ENCODE peak calls at places on chromosome 2, in four cellular contexts. O, E, I and X are unnamed samples. For H3K4me1, the result is how much of the 10 kb centered on the place peaks cover.

GRCh38 chr2:110101911-110102774 is 13.5 kb downstream of the MALL start:
- DNase-seq in O (no peak), I (no peak), E (no peak), X (peak)

GRCh38 chr2:239671471-239671870 is 270.7 kb upstream of the HDAC4 start:
- DNase-seq in I (no peak), E (no peak), O (no peak), X (no peak)

GRCh38 chr2:100603945-100604633 is 41.3 kb downstream of the PDCL3 start:
- DNase-seq in I (no peak), O (no peak), E (no peak), X (no peak)

GRCh38 chr2:174697267-174697666 is 67.0 kb downstream of the CHRNA1 start:
- DNase-seq in E (peak), O (no peak), I (no peak), X (no peak)

GRCh38 chr2:218343591-218343990 is 13.1 kb upstream of the CATIP start:
- DNase-seq in I (peak), E (no peak), O (no peak), X (peak)

GRCh38 chr2:9660154-9660553 is 29.4 kb upstream of the YWHAQ start:
- DNase-seq in E (no peak), I (no peak), O (no peak), X (no peak)

GRCh38 chr2:128722469-128722868 is 403.8 kb upstream of the HS6ST1 start:
- DNase-seq in E (no peak), O (no peak), I (no peak), X (no peak)

GRCh38 chr2:31319391-31320175 is 85.6 kb downstream of the EHD3 start:
- DNase-seq in O (peak), E (peak), I (peak), X (no peak)

GRCh38 chr2:167333245-167333644 is 445.0 kb downstream of the XIRP2 start:
- DNase-seq in I (no peak), E (no peak), O (no peak), X (no peak)

GRCh38 chr2:18365346-18365745 is 195.1 kb downstream of the RDH14 start:
- DNase-seq in E (no peak), I (no peak), O (no peak), X (no peak)

GRCh38 chr2:18373081-18373480 is 187.4 kb downstream of the RDH14 start:
- DNase-seq in O (no peak), I (no peak), E (no peak), X (no peak)

GRCh38 chr2:18368008-18368407 is 192.4 kb downstream of the RDH14 start:
- DNase-seq in I (no peak), E (no peak), O (no peak), X (no peak)

GRCh38 chr2:18373664-18374063 is 186.8 kb downstream of the RDH14 start:
- DNase-seq in E (no peak), I (no peak), O (no peak), X (no peak)

DNA sequence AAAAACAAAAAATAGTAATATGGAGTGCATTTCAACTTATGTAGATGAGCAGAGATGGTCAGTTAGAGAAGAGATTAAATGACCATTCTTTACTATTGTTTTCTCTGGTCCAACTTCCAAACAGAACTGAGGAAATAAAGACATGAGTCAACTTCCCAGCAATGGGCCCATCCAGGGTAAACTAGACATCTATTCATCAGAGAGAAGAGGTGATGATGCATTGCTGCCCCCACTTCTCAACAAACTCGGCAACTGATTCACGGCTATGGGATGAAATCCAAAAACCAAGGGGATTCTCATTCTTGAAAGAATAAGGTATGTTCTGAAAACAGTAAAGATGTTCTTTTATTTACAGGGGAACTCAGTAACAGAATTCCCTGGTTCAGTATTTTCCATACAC is 190.7 kb downstream of the RDH14 start:
- DNase-seq in E (no peak), I (no peak), O (no peak), X (no peak)
- H3K4me1 ChIP-seq in E (under half), I (under half), O (under half), X (under half)

GRCh38 chr2:60530228-60530627 is 23.2 kb downstream of the BCL11A start:
- DNase-seq in O (peak), I (no peak), E (no peak), X (no peak)
- H3K4me1 ChIP-seq in O (half or more), I (under half), E (under half), X (under half)

DNA sequence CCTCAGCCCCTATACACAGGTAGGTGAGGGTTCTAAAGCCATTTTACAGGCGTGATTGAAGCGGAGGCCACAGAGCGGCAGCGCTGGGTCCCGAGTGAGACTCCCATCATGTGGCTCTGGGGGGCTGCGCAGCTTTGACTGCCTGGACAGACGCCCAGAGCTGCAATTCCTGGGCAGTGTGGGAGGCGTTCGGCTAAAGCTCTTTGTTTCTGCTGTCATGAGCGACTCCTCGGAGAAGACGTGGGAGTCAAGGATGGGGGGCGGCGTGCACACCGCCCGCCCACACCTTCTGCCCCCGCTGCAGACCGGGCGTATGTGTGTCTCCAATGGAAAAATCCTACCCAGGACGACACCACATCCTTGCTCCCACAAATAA is 867 bp upstream of the LBH start:
- DNase-seq in I (peak), E (no peak), O (peak), X (no peak)
- H3K4me1 ChIP-seq in I (under half), E (half or more), O (under half), X (half or more)

GRCh38 chr2:231182500-231182899 is 15.9 kb upstream of the ARMC9 start:
- DNase-seq in O (no peak), E (no peak), I (no peak), X (no peak)
- H3K4me1 ChIP-seq in O (under half), E (under half), I (under half), X (under half)

DNA sequence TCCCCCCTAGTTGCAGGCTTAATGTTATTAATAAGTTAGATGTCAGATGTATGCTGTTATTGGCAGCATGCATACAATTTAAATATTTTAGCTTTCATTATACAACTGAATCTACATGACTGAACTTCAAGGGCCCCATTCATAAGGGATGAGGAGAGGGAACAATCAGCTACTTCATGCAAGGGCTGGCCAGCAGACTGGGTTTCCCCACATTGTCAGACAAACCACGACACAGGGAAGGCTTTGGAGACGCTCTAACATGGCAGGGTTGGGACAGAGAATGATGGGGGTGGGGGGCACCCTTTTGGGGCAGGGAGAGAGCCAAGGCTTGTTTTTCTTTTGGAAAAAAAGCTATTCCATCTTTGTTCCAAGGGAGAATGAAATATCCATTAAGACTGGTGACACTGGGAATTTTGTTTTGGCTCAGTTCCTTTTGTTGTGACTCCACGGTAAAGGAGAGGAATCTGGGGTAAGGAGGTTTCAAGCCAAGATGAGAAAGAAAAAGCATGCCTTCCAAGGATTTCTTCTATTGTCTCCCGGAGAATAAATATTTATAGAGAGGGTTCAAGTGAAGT is 5.5 kb downstream of the CXCR4 start:
- DNase-seq in E (no peak), O (no peak), I (no peak), X (no peak)
- H3K4me1 ChIP-seq in E (under half), O (under half), I (under half), X (under half)

GRCh38 chr2:204850576-204850975 is 305.3 kb downstream of the PARD3B start:
- DNase-seq in O (no peak), E (no peak), I (no peak), X (no peak)

GRCh38 chr2:204846471-204846870 is 301.2 kb downstream of the PARD3B start:
- DNase-seq in E (no peak), O (no peak), I (no peak), X (no peak)

GRCh38 chr2:204853905-204854304 is 308.6 kb downstream of the PARD3B start:
- DNase-seq in I (no peak), E (no peak), O (no peak), X (no peak)

GRCh38 chr2:204849887-204850286 is 304.6 kb downstream of the PARD3B start:
- DNase-seq in O (no peak), I (no peak), E (no peak), X (no peak)
- H3K4me1 ChIP-seq in O (under half), I (under half), E (under half), X (under half)

DNA sequence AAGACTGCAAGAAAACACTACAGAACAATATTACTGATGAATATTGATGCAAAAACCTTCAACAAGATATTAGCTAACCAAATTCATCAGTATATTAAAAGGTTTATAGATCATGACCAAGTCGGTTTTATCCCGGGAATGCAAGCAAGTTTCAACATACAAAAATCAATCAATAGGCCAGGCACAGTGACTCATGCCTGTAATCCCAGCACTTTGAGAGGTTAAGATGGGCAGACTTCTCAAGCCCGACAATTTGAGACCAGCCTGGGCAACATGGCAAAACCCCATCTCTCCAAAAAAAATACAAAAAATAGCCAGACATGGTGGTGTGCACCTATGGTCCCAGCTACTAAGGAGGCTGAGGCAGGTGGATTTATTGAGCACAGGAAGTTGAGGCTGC is 82.9 kb downstream of the FSIP2 start:
- DNase-seq in I (no peak), E (no peak), O (no peak), X (no peak)
- H3K4me1 ChIP-seq in I (under half), E (under half), O (under half), X (under half)

GRCh38 chr2:134327367-134327766 is 73.5 kb downstream of the MGAT5 start:
- DNase-seq in I (no peak), O (no peak), E (no peak), X (no peak)

GRCh38 chr2:134325696-134326095 is 71.8 kb downstream of the MGAT5 start:
- DNase-seq in I (no peak), O (no peak), E (no peak), X (no peak)

GRCh38 chr2:134320930-134321329 is 67.1 kb downstream of the MGAT5 start:
- DNase-seq in E (no peak), I (peak), O (no peak), X (no peak)

GRCh38 chr2:134323777-134324176 is 69.9 kb downstream of the MGAT5 start:
- DNase-seq in O (no peak), E (no peak), I (no peak), X (no peak)

DNA sequence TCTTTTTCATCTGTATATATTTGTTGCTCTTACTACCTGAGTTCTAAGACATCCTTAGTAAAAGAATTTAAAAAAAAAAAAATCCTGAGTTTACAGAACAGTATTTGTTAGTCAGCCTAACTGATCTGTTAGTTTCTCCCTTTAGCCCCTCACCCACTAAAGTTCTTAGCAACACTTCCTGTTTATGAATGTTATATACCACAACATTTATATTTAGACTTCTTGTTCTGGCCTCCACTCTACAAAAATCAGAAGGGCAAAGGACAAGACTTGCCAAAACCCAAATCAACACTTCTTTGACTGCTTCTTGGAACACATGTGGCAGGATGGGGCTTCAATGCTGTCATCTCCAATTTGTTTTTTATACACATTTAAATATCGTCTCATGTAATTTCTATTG is 71.1 kb downstream of the MGAT5 start:
- DNase-seq in I (no peak), E (no peak), O (no peak), X (no peak)
- H3K4me1 ChIP-seq in I (under half), E (under half), O (under half), X (under half)